ENCODE peak calls at places on chromosomes 4 and X, in eight cellular contexts. One of them, this sample, is unnamed.

GRCh38 chrX:122625821-122626220 is 558.3 kb upstream of the GRIA3 start:
- DNase-seq in NCI-H1105 treated with DMSO at 0.1 percent for 48 hours: no peak
- DNase-seq in activated T-cell treated with anti-CD3 and anti-CD28 coated beads, Interleukin-2, amount 50 U/mL, for 72 hours: no peak
- DNase-seq in fibroblast of the aortic adventitia: peak
- DNase-seq in pancreas: no peak
- DNase-seq in naive thymus-derived CD4-positive, alpha-beta T cell: no peak
- DNase-seq in stomach: no peak
- DNase-seq in ACHN: no peak
- DNase-seq in this sample: no peak

GRCh38 chr4:140947507-140947906 is 185.8 kb downstream of the RNF150 start:
- DNase-seq in NCI-H1105 treated with DMSO at 0.1 percent for 48 hours: no peak
- DNase-seq in activated T-cell treated with anti-CD3 and anti-CD28 coated beads, Interleukin-2, amount 50 U/mL, for 72 hours: no peak
- DNase-seq in fibroblast of the aortic adventitia: no peak
- DNase-seq in pancreas: no peak
- DNase-seq in naive thymus-derived CD4-positive, alpha-beta T cell: no peak
- DNase-seq in stomach: no peak
- DNase-seq in ACHN: no peak
- DNase-seq in this sample: no peak

GRCh38 chrX:78429172-78429571 is 101.8 kb upstream of the CYSLTR1 start:
- DNase-seq in NCI-H1105 treated with DMSO at 0.1 percent for 48 hours: no peak
- DNase-seq in activated T-cell treated with anti-CD3 and anti-CD28 coated beads, Interleukin-2, amount 50 U/mL, for 72 hours: no peak
- DNase-seq in fibroblast of the aortic adventitia: no peak
- DNase-seq in pancreas: no peak
- DNase-seq in naive thymus-derived CD4-positive, alpha-beta T cell: no peak
- DNase-seq in stomach: no peak
- DNase-seq in ACHN: no peak
- DNase-seq in this sample: no peak

GRCh38 chr4:48254381-48255072 is 15.1 kb downstream of the TEC start:
- DNase-seq in NCI-H1105 treated with DMSO at 0.1 percent for 48 hours: peak
- DNase-seq in activated T-cell treated with anti-CD3 and anti-CD28 coated beads, Interleukin-2, amount 50 U/mL, for 72 hours: no peak
- DNase-seq in fibroblast of the aortic adventitia: peak
- DNase-seq in pancreas: no peak
- DNase-seq in naive thymus-derived CD4-positive, alpha-beta T cell: no peak
- DNase-seq in stomach: peak
- DNase-seq in ACHN: peak
- DNase-seq in this sample: no peak

GRCh38 chr4:110005461-110006056 is 92.9 kb downstream of the EGF start:
- DNase-seq in NCI-H1105 treated with DMSO at 0.1 percent for 48 hours: peak
- DNase-seq in activated T-cell treated with anti-CD3 and anti-CD28 coated beads, Interleukin-2, amount 50 U/mL, for 72 hours: no peak
- DNase-seq in fibroblast of the aortic adventitia: peak
- DNase-seq in pancreas: no peak
- DNase-seq in naive thymus-derived CD4-positive, alpha-beta T cell: no peak
- DNase-seq in stomach: no peak
- DNase-seq in ACHN: peak
- DNase-seq in this sample: no peak

GRCh38 chr4:82774711-82775171 is 23.9 kb downstream of the SCD5 start:
- DNase-seq in NCI-H1105 treated with DMSO at 0.1 percent for 48 hours: no peak
- DNase-seq in activated T-cell treated with anti-CD3 and anti-CD28 coated beads, Interleukin-2, amount 50 U/mL, for 72 hours: no peak
- DNase-seq in fibroblast of the aortic adventitia: peak
- DNase-seq in pancreas: no peak
- DNase-seq in naive thymus-derived CD4-positive, alpha-beta T cell: no peak
- DNase-seq in stomach: no peak
- DNase-seq in ACHN: peak
- DNase-seq in this sample: no peak

GRCh38 chr4:147312376-147313046 is 168.4 kb upstream of the EDNRA start:
- DNase-seq in NCI-H1105 treated with DMSO at 0.1 percent for 48 hours: no peak
- DNase-seq in activated T-cell treated with anti-CD3 and anti-CD28 coated beads, Interleukin-2, amount 50 U/mL, for 72 hours: no peak
- DNase-seq in fibroblast of the aortic adventitia: peak
- DNase-seq in pancreas: no peak
- DNase-seq in naive thymus-derived CD4-positive, alpha-beta T cell: no peak
- DNase-seq in stomach: no peak
- DNase-seq in ACHN: no peak
- DNase-seq in this sample: no peak

GRCh38 chr4:158018090-158018808 is 154.6 kb downstream of the GASK1B start:
- DNase-seq in NCI-H1105 treated with DMSO at 0.1 percent for 48 hours: no peak
- DNase-seq in activated T-cell treated with anti-CD3 and anti-CD28 coated beads, Interleukin-2, amount 50 U/mL, for 72 hours: no peak
- DNase-seq in fibroblast of the aortic adventitia: peak
- DNase-seq in pancreas: no peak
- DNase-seq in naive thymus-derived CD4-positive, alpha-beta T cell: no peak
- DNase-seq in stomach: no peak
- DNase-seq in ACHN: no peak
- DNase-seq in this sample: no peak

GRCh38 chr4:107719211-107719926 is 665 bp downstream of the PAPSS1 start:
- DNase-seq in NCI-H1105 treated with DMSO at 0.1 percent for 48 hours: no peak
- DNase-seq in activated T-cell treated with anti-CD3 and anti-CD28 coated beads, Interleukin-2, amount 50 U/mL, for 72 hours: peak
- DNase-seq in fibroblast of the aortic adventitia: peak
- DNase-seq in pancreas: peak
- DNase-seq in naive thymus-derived CD4-positive, alpha-beta T cell: no peak
- DNase-seq in stomach: no peak
- DNase-seq in ACHN: peak
- DNase-seq in this sample: no peak

GRCh38 chrX:152343306-152343705 is 107.8 kb downstream of the GABRA3 start:
- DNase-seq in NCI-H1105 treated with DMSO at 0.1 percent for 48 hours: no peak
- DNase-seq in activated T-cell treated with anti-CD3 and anti-CD28 coated beads, Interleukin-2, amount 50 U/mL, for 72 hours: no peak
- DNase-seq in fibroblast of the aortic adventitia: no peak
- DNase-seq in pancreas: no peak
- DNase-seq in naive thymus-derived CD4-positive, alpha-beta T cell: no peak
- DNase-seq in stomach: no peak
- DNase-seq in ACHN: no peak
- DNase-seq in this sample: no peak

GRCh38 chr4:84622959-84623358 is 40.0 kb downstream of the CDS1 start:
- DNase-seq in NCI-H1105 treated with DMSO at 0.1 percent for 48 hours: no peak
- DNase-seq in activated T-cell treated with anti-CD3 and anti-CD28 coated beads, Interleukin-2, amount 50 U/mL, for 72 hours: no peak
- DNase-seq in fibroblast of the aortic adventitia: peak
- DNase-seq in pancreas: no peak
- DNase-seq in naive thymus-derived CD4-positive, alpha-beta T cell: no peak
- DNase-seq in stomach: no peak
- DNase-seq in ACHN: no peak
- DNase-seq in this sample: no peak

GRCh38 chr4:128810871-128811570 is 1.5 kb downstream of the JADE1 start:
- DNase-seq in NCI-H1105 treated with DMSO at 0.1 percent for 48 hours: peak
- DNase-seq in activated T-cell treated with anti-CD3 and anti-CD28 coated beads, Interleukin-2, amount 50 U/mL, for 72 hours: peak
- DNase-seq in fibroblast of the aortic adventitia: peak
- DNase-seq in pancreas: peak
- DNase-seq in naive thymus-derived CD4-positive, alpha-beta T cell: peak
- DNase-seq in stomach: peak
- DNase-seq in ACHN: peak
- DNase-seq in this sample: peak

GRCh38 chr4:26568446-26568994 is 15.4 kb upstream of the TBC1D19 start:
- DNase-seq in NCI-H1105 treated with DMSO at 0.1 percent for 48 hours: no peak
- DNase-seq in activated T-cell treated with anti-CD3 and anti-CD28 coated beads, Interleukin-2, amount 50 U/mL, for 72 hours: no peak
- DNase-seq in fibroblast of the aortic adventitia: peak
- DNase-seq in pancreas: no peak
- DNase-seq in naive thymus-derived CD4-positive, alpha-beta T cell: no peak
- DNase-seq in stomach: no peak
- DNase-seq in ACHN: no peak
- DNase-seq in this sample: no peak

This sample was measured in mesothelial cell of epicardium.